ENCODE peak calls at places on chromosomes 6 and 20, in eight cellular contexts. J, I, R, T, H, L, X and E are unnamed samples. For H3K4me1, the result is how much of the 10 kb centered on the place peaks cover.

GRCh38 chr20:43722153-43722505 is 4.7 kb downstream of the GTSF1L start:
- DNase-seq in J (no peak), I (no peak), R (no peak), T (no peak), H (no peak), L (no peak), X (no peak), E (no peak)

GRCh38 chr6:108807928-108808327 is 40.3 kb upstream of the ARMC2 start:
- DNase-seq in J (no peak), I (no peak), R (no peak), T (peak), H (no peak), L (no peak), X (no peak), E (no peak)

GRCh38 chr6:16635810-16636602 is 125.3 kb downstream of the ATXN1 start:
- DNase-seq in J (peak), I (no peak), R (peak), T (no peak), H (peak), L (no peak), X (no peak), E (no peak)

GRCh38 chr20:24303393-24303792 is 166.0 kb upstream of the SYNDIG1 start:
- DNase-seq in J (no peak), I (no peak), R (no peak), T (no peak), H (no peak), L (no peak), X (no peak), E (no peak)

GRCh38 chr6:25192562-25192961 is 86.6 kb upstream of the CARMIL1 start:
- DNase-seq in J (peak), I (no peak), R (peak), T (no peak), H (no peak), L (no peak), X (no peak), E (no peak)

GRCh38 chr6:138897031-138897430 is 91.0 kb downstream of the REPS1 start:
- DNase-seq in J (no peak), I (no peak), R (no peak), T (no peak), H (no peak), L (no peak), X (no peak), E (no peak)

GRCh38 chr6:105993769-105994521 is 92.2 kb upstream of the PRDM1 start:
- DNase-seq in J (peak), I (peak), R (peak), T (peak), H (no peak), L (peak), X (no peak), E (no peak)

GRCh38 chr20:5863040-5863811 is 87.1 kb downstream of the TRMT6 start:
- DNase-seq in J (peak), I (no peak), R (no peak), T (no peak), H (no peak), L (no peak), X (no peak), E (no peak)

GRCh38 chr6:149963462-149964242 is at the start of gene ULBP1:
- DNase-seq in J (peak), I (peak), R (peak), T (peak), H (peak), L (peak), X (peak), E (peak)

GRCh38 chr6:127173541-127173940 is 55.1 kb downstream of the RSPO3 start:
- DNase-seq in J (no peak), I (no peak), R (no peak), T (no peak), H (no peak), L (no peak), X (no peak), E (no peak)

GRCh38 chr20:42024653-42025052 is 406.5 kb upstream of the CHD6 start:
- DNase-seq in J (no peak), I (no peak), R (no peak), T (peak), H (no peak), L (no peak), X (no peak), E (no peak)

GRCh38 chr6:44386364-44386928 is 1.1 kb upstream of the CDC5L start:
- DNase-seq in J (no peak), I (peak), R (no peak), T (no peak), H (peak), L (peak), X (peak), E (no peak)

GRCh38 chr6:34490390-34491090 is 24.7 kb downstream of the PACSIN1 start:
- DNase-seq in J (no peak), I (no peak), R (peak), T (no peak), H (no peak), L (no peak), X (no peak), E (no peak)

GRCh38 chr6:158713469-158713868 is 63.6 kb downstream of the SYTL3 start:
- DNase-seq in J (no peak), I (no peak), R (no peak), T (no peak), H (no peak), L (no peak), X (no peak), E (no peak)

GRCh38 chr6:97136644-97137358 is 146.2 kb downstream of the MMS22L start:
- DNase-seq in J (no peak), I (no peak), R (no peak), T (no peak), H (no peak), L (no peak), X (no peak), E (no peak)

GRCh38 chr6:100347901-100348550 is 116.7 kb downstream of the SIM1 start:
- DNase-seq in J (peak), I (no peak), R (no peak), T (no peak), H (no peak), L (no peak), X (no peak), E (no peak)

GRCh38 chr6:41584668-41585205 is 38.6 kb downstream of the FOXP4 start:
- DNase-seq in J (no peak), I (no peak), R (peak), T (no peak), H (peak), L (no peak), X (no peak), E (no peak)

GRCh38 chr6:100657678-100658330 is 193.1 kb upstream of the SIM1 start:
- DNase-seq in J (peak), I (no peak), R (no peak), T (no peak), H (no peak), L (no peak), X (no peak), E (no peak)

GRCh38 chr6:130858498-130859160 is 31.4 kb downstream of the SMLR1 start:
- DNase-seq in J (no peak), I (no peak), R (no peak), T (no peak), H (no peak), L (no peak), X (no peak), E (no peak)

GRCh38 chr6:75282706-75283105 is 1.9 kb downstream of the TMEM30A start:
- DNase-seq in J (peak), I (no peak), R (no peak), T (no peak), H (no peak), L (no peak), X (no peak), E (no peak)

GRCh38 chr20:61376541-61377231 is 124.6 kb downstream of the CDH4 start:
- DNase-seq in J (no peak), I (no peak), R (no peak), T (no peak), H (no peak), L (no peak), X (no peak), E (no peak)

GRCh38 chr20:62148908-62149314 is 5.3 kb downstream of the SS18L1 start:
- DNase-seq in J (no peak), I (no peak), R (no peak), T (no peak), H (no peak), L (no peak), X (no peak), E (no peak)

GRCh38 chr6:26594730-26595632 is 1.8 kb upstream of the ABT1 start:
- DNase-seq in J (peak), I (no peak), R (peak), T (no peak), H (no peak), L (no peak), X (no peak), E (peak)

GRCh38 chr6:154719433-154719832 is 13.8 kb upstream of the SCAF8 start:
- DNase-seq in J (no peak), I (no peak), R (no peak), T (no peak), H (no peak), L (no peak), X (no peak), E (no peak)

GRCh38 chr6:131951576-131952230 is 531 bp upstream of the CCN2 start:
- DNase-seq in J (peak), I (no peak), R (peak), T (no peak), H (no peak), L (no peak), X (no peak), E (no peak)

GRCh38 chr6:140572129-140572528 is 1197.7 kb upstream of the CITED2 start:
- DNase-seq in J (peak), I (no peak), R (no peak), T (no peak), H (no peak), L (no peak), X (no peak), E (no peak)

GRCh38 chr20:42945194-42945593 is 244.5 kb downstream of the PTPRT start:
- DNase-seq in J (no peak), I (no peak), R (no peak), T (no peak), H (no peak), L (no peak), X (no peak), E (no peak)

GRCh38 chr20:63314566-63315239 is 21.7 kb downstream of the COL20A1 start:
- DNase-seq in J (no peak), I (peak), R (no peak), T (no peak), H (no peak), L (no peak), X (no peak), E (no peak)

GRCh38 chr6:135025175-135025574 is 29.4 kb downstream of the HBS1L start:
- DNase-seq in J (no peak), I (no peak), R (no peak), T (no peak), H (no peak), L (no peak), X (no peak), E (no peak)

GRCh38 chr6:7692453-7692784 is 33.5 kb upstream of the BMP6 start:
- DNase-seq in J (no peak), I (no peak), R (no peak), T (no peak), H (no peak), L (no peak), X (no peak), E (no peak)

GRCh38 chr20:45039470-45039811 is 61.5 kb downstream of the KCNS1 start:
- DNase-seq in J (no peak), I (no peak), R (no peak), T (no peak), H (no peak), L (no peak), X (no peak), E (no peak)

GRCh38 chr6:31966506-31966905 is 5.4 kb downstream of the DXO start:
- DNase-seq in J (no peak), I (no peak), R (no peak), T (no peak), H (no peak), L (no peak), X (no peak), E (no peak)

GRCh38 chr20:36925234-36925633 is 26.3 kb downstream of the SAMHD1 start:
- DNase-seq in J (no peak), I (no peak), R (no peak), T (no peak), H (no peak), L (no peak), X (no peak), E (no peak)

GRCh38 chr20:23225407-23226060 is 125.1 kb upstream of the NXT1 start:
- DNase-seq in J (peak), I (peak), R (no peak), T (no peak), H (no peak), L (peak), X (peak), E (no peak)

GRCh38 chr20:48760403-48760889 is 67.4 kb downstream of the PREX1 start:
- DNase-seq in J (peak), I (no peak), R (no peak), T (peak), H (no peak), L (no peak), X (no peak), E (no peak)

GRCh38 chr20:11654766-11655165 is 262.9 kb upstream of the BTBD3 start:
- DNase-seq in J (no peak), I (no peak), R (no peak), T (no peak), H (no peak), L (no peak), X (no peak), E (no peak)

GRCh38 chr6:170289971-170290305 is 940 bp downstream of the DLL1 start:
- DNase-seq in J (no peak), I (peak), R (no peak), T (no peak), H (no peak), L (no peak), X (no peak), E (no peak)

GRCh38 chr6:170292111-170292777 is 1.4 kb upstream of the DLL1 start:
- DNase-seq in J (no peak), I (peak), R (peak), T (no peak), H (no peak), L (no peak), X (no peak), E (no peak)

GRCh38 chr6:170292778-170293164 is 1.9 kb upstream of the DLL1 start:
- DNase-seq in J (no peak), I (peak), R (no peak), T (no peak), H (no peak), L (no peak), X (no peak), E (no peak)

GRCh38 chr6:170290306-170291128 is at the start of gene DLL1:
- DNase-seq in J (peak), I (peak), R (peak), T (peak), H (peak), L (peak), X (no peak), E (peak)

DNA sequence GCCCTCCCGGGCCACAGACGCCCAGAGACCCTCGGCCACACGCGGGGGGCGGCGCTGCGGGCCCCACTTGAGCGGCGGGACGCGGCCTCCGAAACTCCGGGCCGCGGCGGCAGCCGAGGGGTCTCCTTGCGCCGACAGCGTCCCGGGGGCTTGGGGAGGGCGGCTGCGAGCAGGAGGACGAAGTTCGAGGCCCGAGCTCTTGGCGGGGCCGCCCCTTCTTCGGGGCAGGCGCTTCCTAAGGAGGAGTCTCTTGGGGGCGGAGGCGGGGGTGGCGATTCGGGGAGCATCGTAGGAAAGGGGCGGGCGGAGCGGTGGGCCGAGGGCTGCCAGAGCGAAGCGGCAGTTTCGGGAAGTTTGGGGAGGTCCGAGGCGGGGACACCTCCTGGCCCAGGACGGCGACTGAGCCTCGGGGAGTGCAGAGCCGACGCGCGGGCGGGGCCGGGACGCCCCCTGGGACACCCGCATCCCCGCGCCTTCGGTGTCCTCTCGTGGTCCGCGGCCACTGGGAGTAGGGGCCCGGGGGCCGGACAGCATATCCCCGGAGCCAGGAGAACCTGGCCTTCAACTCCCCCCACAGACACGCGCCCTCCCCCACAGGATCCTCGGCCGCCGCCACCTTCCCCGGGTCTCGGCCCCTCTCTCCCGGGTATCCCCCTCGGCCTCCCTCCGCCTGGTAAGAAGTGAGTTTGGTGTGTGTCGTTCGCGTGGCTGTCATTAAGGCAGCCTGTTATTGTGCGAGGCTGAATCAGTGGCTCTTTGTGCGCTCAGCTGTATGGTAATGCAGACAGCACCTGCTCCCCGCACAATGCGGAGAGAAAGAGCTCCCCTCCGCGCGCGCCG is 613 bp upstream of the DLL1 start:
- DNase-seq in J (no peak), I (peak), R (peak), T (peak), H (peak), L (peak), X (peak), E (peak)
- H3K4me1 ChIP-seq in J (under half), I (under half), R (under half), T (half or more), H (under half), L (half or more), X (half or more), E (under half)

GRCh38 chr6:20404641-20405032 is 3.0 kb downstream of the E2F3 start:
- DNase-seq in J (peak), I (no peak), R (peak), T (peak), H (no peak), L (no peak), X (peak), E (peak)
- TF ChIP-seq CTCF in J (peak), I (peak), R (peak), T (peak), H (peak), L (peak), X (peak), E (peak)

GRCh38 chr6:4802312-4802935 is 26.2 kb downstream of the CDYL start:
- DNase-seq in J (no peak), I (no peak), R (no peak), T (no peak), H (no peak), L (no peak), X (no peak), E (no peak)
- H3K4me1 ChIP-seq in J (under half), I (under half), R (under half), T (under half), H (under half), L (under half), X (under half), E (under half)

GRCh38 chr6:11672669-11673068 is 105.9 kb downstream of the ADTRP start:
- DNase-seq in J (no peak), I (no peak), R (no peak), T (no peak), H (no peak), L (no peak), X (no peak), E (no peak)

GRCh38 chr6:11681357-11681756 is 97.2 kb downstream of the ADTRP start:
- DNase-seq in J (no peak), I (no peak), R (no peak), T (no peak), H (no peak), L (no peak), X (no peak), E (no peak)

GRCh38 chr6:11672261-11672660 is 106.3 kb downstream of the ADTRP start:
- DNase-seq in J (peak), I (no peak), R (no peak), T (no peak), H (no peak), L (no peak), X (no peak), E (no peak)

GRCh38 chr6:11675610-11676009 is 103.0 kb downstream of the ADTRP start:
- DNase-seq in J (no peak), I (no peak), R (no peak), T (no peak), H (no peak), L (no peak), X (no peak), E (no peak)
- TF ChIP-seq CTCF in J (peak), I (no peak), R (peak), T (no peak), H (no peak), L (no peak), X (no peak), E (peak)

GRCh38 chr6:52524921-52525320 is 51.9 kb downstream of the TRAM2 start:
- DNase-seq in J (no peak), I (no peak), R (no peak), T (no peak), H (no peak), L (no peak), X (no peak), E (no peak)

GRCh38 chr6:52519618-52520017 is 57.2 kb downstream of the TRAM2 start:
- DNase-seq in J (no peak), I (no peak), R (no peak), T (no peak), H (no peak), L (no peak), X (no peak), E (no peak)

GRCh38 chr6:52523363-52524207 is 53.3 kb downstream of the TRAM2 start:
- DNase-seq in J (no peak), I (no peak), R (no peak), T (no peak), H (no peak), L (no peak), X (no peak), E (no peak)

GRCh38 chr6:52522655-52523054 is 54.2 kb downstream of the TRAM2 start:
- DNase-seq in J (peak), I (no peak), R (no peak), T (no peak), H (no peak), L (no peak), X (no peak), E (no peak)

GRCh38 chr6:52522151-52522626 is 54.7 kb downstream of the TRAM2 start:
- DNase-seq in J (peak), I (peak), R (no peak), T (peak), H (no peak), L (no peak), X (peak), E (no peak)
- H3K4me1 ChIP-seq in J (under half), I (under half), R (under half), T (half or more), H (under half), L (under half), X (under half), E (under half)

GRCh38 chr6:144696610-144697376 is 411.7 kb downstream of the UTRN start:
- DNase-seq in J (no peak), I (no peak), R (no peak), T (no peak), H (peak), L (no peak), X (no peak), E (no peak)
- TF ChIP-seq CTCF in J (no peak), I (no peak), R (no peak), T (no peak), H (no peak), L (no peak), X (no peak), E (no peak)

GRCh38 chr6:90217621-90218496 is 78.8 kb downstream of the BACH2 start:
- DNase-seq in J (no peak), I (no peak), R (no peak), T (peak), H (no peak), L (peak), X (peak), E (no peak)
- H3K4me1 ChIP-seq in J (under half), I (under half), R (half or more), T (half or more), H (under half), L (under half), X (under half), E (under half)